ENCODE peak calls at places on chromosomes 16 and 17, in nine cellular contexts. C, R, S, P, O, T, I, D and M are unnamed samples.

GRCh38 chr16:65788434-65789147 is 577.9 kb upstream of the CDH5 start:
- DNase-seq in C (no peak), O (no peak), D (no peak), I (no peak), P (no peak), R (no peak), T (no peak), S (no peak), M (no peak)

GRCh38 chr16:85902366-85903155 is 3.6 kb downstream of the IRF8 start:
- DNase-seq in C (peak; percentile 89), R (no peak), T (no peak), D (no peak), S (peak; percentile 22), I (no peak), O (no peak), P (no peak), M (no peak)

GRCh38 chr16:23702951-23703350 is 10.1 kb downstream of the ERN2 start:
- DNase-seq in D (no peak), O (no peak), S (no peak), I (no peak), R (no peak), T (no peak), P (no peak), C (no peak), M (no peak)

GRCh38 chr16:30437511-30438046 is 7.7 kb upstream of the DCTPP1 start:
- DNase-seq in D (no peak), R (peak; percentile 62), T (no peak), S (no peak), I (no peak), O (no peak), C (no peak), P (no peak), M (no peak)

GRCh38 chr17:50265212-50265611 is 9.1 kb upstream of the TMEM92 start:
- DNase-seq in O (no peak), P (no peak), I (peak; percentile 24), S (no peak), R (no peak), D (no peak), T (no peak), C (peak; percentile 52), M (no peak)

GRCh38 chr16:56192971-56193936 is 2.0 kb downstream of the GNAO1 start:
- DNase-seq in S (no peak), C (no peak), I (no peak), P (no peak), O (no peak), R (no peak), T (no peak), D (no peak), M (no peak)

GRCh38 chr17:27559996-27560481 is 70.9 kb upstream of the LGALS9 start:
- DNase-seq in T (no peak), O (peak; percentile 79), S (peak; percentile 97), C (peak; percentile 76), I (peak; percentile 72), D (no peak), R (no peak), P (no peak), M (no peak)

GRCh38 chr17:9816472-9816871 is 5.4 kb downstream of the GSG1L2 start:
- DNase-seq in P (no peak), C (no peak), R (no peak), T (no peak), S (no peak), D (no peak), O (no peak), I (no peak), M (no peak)

GRCh38 chr17:58378895-58379824 is 27.2 kb upstream of the SUPT4H1 start:
- DNase-seq in C (no peak), O (no peak), P (no peak), I (no peak), D (no peak), T (no peak), S (no peak), R (no peak), M (no peak)

GRCh38 chr16:88681084-88681680 is 5.1 kb downstream of the SNAI3 start:
- DNase-seq in S (no peak), D (no peak), I (no peak), P (peak; percentile 65), C (peak; percentile 93), O (peak; percentile 50), T (no peak), R (no peak), M (peak; percentile 47)
- TF ChIP-seq CTCF in S (peak; percentile 19), D (peak; percentile 83), I (no peak), P (no peak), C (peak; percentile 31), O (peak; percentile 17), T (peak; percentile 11), R (peak; percentile 75), M (peak; percentile 27)

GRCh38 chr17:44083250-44083849 is 12.8 kb downstream of the G6PC3 start:
- DNase-seq in I (no peak), T (no peak), R (peak; percentile 73), S (no peak), D (peak; percentile 57), C (no peak), P (peak; percentile 21), O (no peak), M (peak; percentile 42)

GRCh38 chr17:44082206-44082605 is 11.7 kb downstream of the G6PC3 start:
- DNase-seq in S (no peak), R (no peak), P (no peak), I (no peak), T (no peak), C (no peak), O (no peak), D (no peak), M (no peak)

GRCh38 chr17:44084921-44085320 is 14.4 kb downstream of the G6PC3 start:
- DNase-seq in P (no peak), T (no peak), I (no peak), C (no peak), S (no peak), O (no peak), R (no peak), D (no peak), M (no peak)

GRCh38 chr17:44081681-44082080 is 11.1 kb downstream of the G6PC3 start:
- DNase-seq in T (no peak), D (no peak), O (no peak), R (no peak), I (no peak), S (no peak), C (no peak), P (no peak), M (no peak)

GRCh38 chr17:44084131-44084538 is 13.6 kb downstream of the G6PC3 start:
- DNase-seq in T (no peak), C (no peak), D (no peak), I (no peak), P (peak; percentile 21), R (no peak), S (no peak), O (no peak), M (peak; percentile 48)
- TF ChIP-seq CTCF in T (peak; percentile 19), C (no peak), D (peak; percentile 62), I (no peak), P (peak; percentile 13), R (peak; percentile 27), S (peak; percentile 27), O (no peak), M (peak; percentile 45)

GRCh38 chr16:54815177-54815576 is 115.5 kb upstream of the IRX5 start:
- DNase-seq in I (no peak), R (no peak), P (no peak), O (no peak), C (no peak), D (no peak), S (no peak), T (no peak), M (no peak)

GRCh38 chr16:54816471-54816870 is 114.2 kb upstream of the IRX5 start:
- DNase-seq in D (no peak), I (no peak), C (no peak), R (no peak), T (no peak), S (no peak), O (no peak), P (peak; percentile 50), M (no peak)

GRCh38 chr16:54817940-54818574 is 112.6 kb upstream of the IRX5 start:
- DNase-seq in S (no peak), R (no peak), D (no peak), I (no peak), C (no peak), P (no peak), T (no peak), O (no peak), M (no peak)

GRCh38 chr16:54813778-54814177 is 116.9 kb upstream of the IRX5 start:
- DNase-seq in S (no peak), O (no peak), R (no peak), P (no peak), I (no peak), T (no peak), D (no peak), C (no peak), M (no peak)

DNA sequence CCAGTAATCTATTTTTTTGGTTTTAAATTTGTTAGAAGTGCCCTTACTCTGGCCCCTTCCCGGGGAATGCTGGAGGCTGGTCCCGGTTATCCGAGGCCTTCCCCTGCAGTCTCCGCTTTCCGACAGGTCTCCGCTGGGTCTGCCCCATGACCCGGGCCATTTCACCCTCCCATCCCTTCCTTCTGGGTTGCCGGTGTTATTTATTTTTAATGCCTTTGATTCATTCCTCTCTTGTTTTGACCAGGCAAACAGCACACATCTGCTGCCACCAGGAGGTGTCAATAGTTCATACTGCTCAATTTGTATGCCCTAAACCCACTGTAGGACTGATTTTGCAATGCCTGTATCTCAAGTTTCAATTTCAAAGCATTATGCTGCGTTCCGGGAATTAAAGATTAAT is 113.2 kb upstream of the IRX5 start:
- DNase-seq in C (no peak), O (no peak), R (no peak), P (no peak), I (no peak), D (no peak), S (peak; percentile 8), T (no peak), M (peak; percentile 9)
- TF ChIP-seq CTCF in C (no peak), O (no peak), R (peak; percentile 72), P (no peak), I (no peak), D (peak; percentile 39), S (peak; percentile 9), T (no peak), M (peak; percentile 23)

DNA sequence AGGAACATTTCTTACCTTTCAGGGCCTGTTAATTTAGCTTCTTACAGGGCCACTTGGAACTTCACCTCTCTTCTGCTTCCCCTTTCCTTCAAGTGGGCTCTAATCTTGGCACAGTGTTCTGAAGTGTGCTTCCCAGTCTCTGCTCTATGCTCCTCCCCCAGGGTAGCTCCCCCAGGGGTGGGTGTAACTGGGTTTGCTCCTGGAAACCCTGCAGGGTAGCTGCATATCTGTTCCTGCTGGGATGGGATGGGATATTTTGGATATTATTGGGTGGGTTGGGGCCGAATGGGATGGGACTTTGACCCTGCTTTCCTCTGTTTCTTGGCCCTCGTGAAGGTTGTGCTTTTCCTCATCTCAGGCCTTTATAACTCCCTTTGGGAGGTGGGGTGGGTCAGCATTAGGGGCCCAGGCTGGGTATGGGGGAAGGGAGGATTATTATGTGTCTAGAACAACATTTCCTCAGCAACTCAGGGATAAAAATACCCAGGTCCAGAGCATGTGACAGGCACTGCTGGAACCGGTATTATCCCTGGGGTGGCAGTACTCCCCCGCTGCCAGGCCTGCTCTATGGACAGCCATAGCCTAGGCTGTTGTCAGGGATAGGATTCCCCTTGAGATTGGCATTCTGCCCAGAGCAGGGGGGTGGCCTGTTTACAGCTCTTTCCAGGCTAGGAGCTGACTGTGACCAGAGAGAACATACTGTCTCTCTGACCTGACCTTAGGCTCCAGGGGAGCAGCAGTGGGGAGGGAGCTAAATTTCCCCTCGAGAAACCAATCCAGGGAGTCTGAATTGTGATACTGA is 5.0 kb downstream of the NFE2L1 start:
- DNase-seq in R (no peak), P (no peak), C (peak; percentile 78), T (peak; percentile 45), O (peak; percentile 77), I (peak; percentile 62), D (no peak), S (peak; percentile 62), M (no peak)
- TF ChIP-seq CTCF in R (no peak), P (no peak), C (no peak), T (no peak), O (no peak), I (no peak), D (no peak), S (no peak), M (no peak)